ENCODE peak calls at places on chromosomes 6 and 20, in nine cellular contexts. C, G, L, W, A, V, M, D and O are unnamed samples.
A peak's percentile ranks its signal among the peaks of the same experiment; 100 is the strongest.

GRCh38 chr20:38231786-38232130 is 28.8 kb downstream of the KIAA1755 start:
- DNase-seq in M (no peak), D (no peak), C (no peak), A (no peak), G (peak; percentile 55), W (no peak), V (no peak), L (no peak), O (no peak)

GRCh38 chr6:137362878-137363804 is 131.1 kb downstream of the OLIG3 start:
- DNase-seq in V (no peak), C (no peak), D (no peak), L (no peak), G (no peak), A (no peak), M (no peak), W (no peak), O (no peak)

GRCh38 chr20:5127859-5128409 is 1.1 kb downstream of the CDS2 start:
- DNase-seq in D (no peak), L (no peak), M (no peak), V (no peak), C (no peak), W (no peak), G (no peak), A (no peak), O (no peak)

GRCh38 chr20:49518576-49518975 is 36.1 kb upstream of the KCNB1 start:
- DNase-seq in W (no peak), A (no peak), M (no peak), D (no peak), L (no peak), G (no peak), V (no peak), C (no peak), O (no peak)

GRCh38 chr6:167524720-167525119 is 199.8 kb downstream of the TTLL2 start:
- DNase-seq in D (no peak), A (no peak), L (no peak), V (no peak), M (no peak), G (no peak), C (no peak), W (no peak), O (no peak)

GRCh38 chr6:137286926-137287325 is 67.7 kb upstream of the IFNGR1 start:
- DNase-seq in G (no peak), V (no peak), L (no peak), M (no peak), A (no peak), C (no peak), D (no peak), W (no peak), O (no peak)

GRCh38 chr6:8642854-8643253 is 207.5 kb upstream of the SLC35B3 start:
- DNase-seq in M (no peak), L (no peak), G (no peak), C (no peak), D (no peak), A (no peak), W (no peak), V (no peak), O (no peak)

GRCh38 chr6:30601436-30601814 is 15.6 kb downstream of the PPP1R10 start:
- DNase-seq in W (no peak), C (no peak), L (no peak), G (no peak), A (no peak), D (no peak), M (no peak), V (no peak), O (no peak)

GRCh38 chr6:93786474-93787330 is 367.3 kb upstream of the EPHA7 start:
- DNase-seq in L (no peak), W (no peak), C (no peak), A (peak; percentile 33), M (no peak), V (no peak), D (no peak), G (no peak), O (peak; percentile 41)

GRCh38 chr6:100663219-100663863 is 198.6 kb upstream of the SIM1 start:
- DNase-seq in D (no peak), C (no peak), V (no peak), W (no peak), G (peak; percentile 27), A (peak; percentile 73), M (no peak), L (peak; percentile 7), O (peak; percentile 56)

GRCh38 chr6:161395832-161396231 is 122.0 kb upstream of the AGPAT4 start:
- DNase-seq in D (no peak), A (no peak), M (no peak), V (no peak), C (no peak), G (no peak), W (no peak), L (no peak), O (no peak)

GRCh38 chr6:149373511-149373910 is 26.6 kb upstream of the SUMO4 start:
- DNase-seq in V (no peak), A (no peak), C (no peak), L (no peak), W (no peak), D (no peak), G (no peak), M (no peak), O (no peak)

GRCh38 chr6:56693988-56694387 is 51.3 kb upstream of the DST start:
- DNase-seq in G (no peak), L (no peak), C (no peak), A (no peak), W (no peak), V (no peak), D (no peak), M (no peak), O (no peak)

GRCh38 chr6:16267428-16268263 is 29.3 kb downstream of the GMPR start:
- DNase-seq in L (no peak), C (no peak), V (no peak), G (no peak), D (no peak), W (no peak), M (no peak), A (no peak), O (no peak)

GRCh38 chr20:30816182-30816645 is 441.2 kb upstream of the DEFB115 start:
- DNase-seq in L (no peak), C (no peak), A (no peak), V (no peak), D (peak; percentile 91), G (no peak), W (no peak), M (no peak), O (no peak)

GRCh38 chr6:123759472-123759871 is 44.2 kb upstream of the NKAIN2 start:
- DNase-seq in C (no peak), D (no peak), M (no peak), W (no peak), L (no peak), A (no peak), V (no peak), G (no peak), O (no peak)

GRCh38 chr6:159572344-159573120 is 120.5 kb downstream of the SOD2 start:
- DNase-seq in D (no peak), G (no peak), V (no peak), A (no peak), W (no peak), L (no peak), C (no peak), M (no peak), O (no peak)

GRCh38 chr6:69866351-69867074 is at the start of gene COL19A1:
- DNase-seq in V (peak; percentile 2), C (peak; percentile 32), L (peak; percentile 18), A (no peak), M (peak; percentile 7), W (peak; percentile 32), D (peak; percentile 75), G (no peak), O (no peak)

GRCh38 chr20:32538526-32538918 is 46.6 kb downstream of the NOL4L start:
- DNase-seq in M (peak; percentile 36), A (no peak), V (peak; percentile 50), L (no peak), C (no peak), G (no peak), W (peak; percentile 38), D (peak; percentile 56), O (no peak)

GRCh38 chr6:44074383-44075136 is 52.7 kb downstream of the MRPL14 start:
- DNase-seq in C (peak; percentile 64), W (peak; percentile 74), V (peak; percentile 46), L (peak; percentile 79), D (peak; percentile 90), M (peak; percentile 54), G (peak; percentile 68), A (peak; percentile 83), O (no peak)

GRCh38 chr20:45070932-45071632 is 29.8 kb downstream of the KCNS1 start:
- DNase-seq in L (no peak), A (peak; percentile 48), W (no peak), G (no peak), D (no peak), V (no peak), C (no peak), M (no peak), O (no peak)

GRCh38 chr6:16129623-16130243 is 847 bp downstream of the MYLIP start:
- DNase-seq in G (no peak), D (peak; percentile 84), M (no peak), C (peak; percentile 41), A (no peak), V (no peak), L (peak; percentile 18), W (peak; percentile 41), O (no peak)

GRCh38 chr6:35960192-35960591 is 39.3 kb upstream of the SRPK1 start:
- DNase-seq in D (no peak), G (no peak), A (no peak), M (no peak), W (no peak), L (no peak), V (no peak), C (no peak), O (no peak)

GRCh38 chr6:168926306-168926705 is 327.3 kb downstream of the THBS2 start:
- DNase-seq in G (no peak), D (no peak), M (no peak), W (no peak), L (no peak), A (no peak), V (no peak), C (no peak), O (no peak)

GRCh38 chr6:5997420-5998093 is 9.2 kb downstream of the NRN1 start:
- DNase-seq in W (no peak), D (peak; percentile 91), V (no peak), G (no peak), L (peak; percentile 7), C (no peak), M (no peak), A (no peak), O (no peak)

GRCh38 chr6:145891565-145891964 is 72.6 kb downstream of the SHPRH start:
- DNase-seq in W (no peak), L (no peak), V (no peak), M (no peak), C (no peak), D (no peak), G (no peak), A (peak; percentile 32), O (no peak)

GRCh38 chr6:79869600-79870084 is 77.7 kb downstream of the ELOVL4 start:
- DNase-seq in C (peak; percentile 86), M (peak; percentile 72), L (peak; percentile 74), V (peak; percentile 66), G (peak; percentile 33), W (peak; percentile 85), A (peak; percentile 63), D (peak; percentile 95), O (peak; percentile 14)

GRCh38 chr20:56328861-56329260 is 29.9 kb upstream of the FAM210B start:
- DNase-seq in M (no peak), C (no peak), W (no peak), D (no peak), V (no peak), G (no peak), L (peak; percentile 42), A (no peak), O (no peak)

GRCh38 chr6:151807513-151808330 is at the start of gene ESR1:
- DNase-seq in A (peak; percentile 19), D (peak; percentile 82), C (peak; percentile 13), G (peak; percentile 30), W (peak; percentile 27), M (no peak), L (no peak), V (no peak), O (no peak)

GRCh38 chr6:169979873-169980440 is 228.5 kb downstream of the ERMARD start:
- DNase-seq in M (no peak), W (no peak), D (peak; percentile 70), V (no peak), G (no peak), A (no peak), L (no peak), C (no peak), O (no peak)

GRCh38 chr6:113362542-113363430 is 494.4 kb upstream of the MARCKS start:
- DNase-seq in G (no peak), L (no peak), W (no peak), M (no peak), D (no peak), V (no peak), A (no peak), C (no peak), O (no peak)